ENCODE peak calls at places on chromosome 1, in five cellular contexts. R, A, Y, H and Q are unnamed samples.

GRCh38 chr1:197862221-197862620 is 40.2 kb upstream of the C1orf53 start:
- DNase-seq in Y (no peak), H (no peak), R (no peak), A (no peak), Q (no peak)

GRCh38 chr1:156134716-156135435 is 18.5 kb upstream of the SEMA4A start:
- DNase-seq in R (no peak), A (no peak), H (no peak), Y (no peak), Q (no peak)

GRCh38 chr1:32195972-32196823 is 4.2 kb upstream of the CCDC28B start:
- DNase-seq in R (no peak), Y (no peak), A (no peak), H (no peak), Q (no peak)

GRCh38 chr1:50332941-50333594 is 90.2 kb downstream of the DMRTA2 start:
- DNase-seq in H (peak), A (no peak), Y (peak), R (peak), Q (peak)

GRCh38 chr1:76137746-76138145 is 63.2 kb downstream of the ST6GALNAC3 start:
- DNase-seq in A (no peak), R (no peak), Y (no peak), H (no peak), Q (no peak)

GRCh38 chr1:10328534-10328933 is 70.3 kb upstream of the PGD start:
- DNase-seq in H (no peak), A (no peak), Y (no peak), R (no peak), Q (no peak)

GRCh38 chr1:203207751-203208150 is 21.2 kb upstream of the CHI3L1 start:
- DNase-seq in A (no peak), Y (no peak), H (no peak), R (no peak), Q (no peak)

GRCh38 chr1:64934115-64934880 is 32.1 kb downstream of the JAK1 start:
- DNase-seq in Y (peak), R (no peak), H (no peak), A (peak), Q (no peak)

GRCh38 chr1:119516680-119517079 is 9.7 kb downstream of the HSD3B1 start:
- DNase-seq in Y (no peak), A (no peak), R (no peak), H (no peak), Q (no peak)

GRCh38 chr1:60596791-60597748 is 485.3 kb upstream of the NFIA start:
- DNase-seq in A (no peak), H (no peak), Y (no peak), R (no peak), Q (no peak)

GRCh38 chr1:89453123-89453972 is 71.3 kb upstream of the LRRC8B start:
- DNase-seq in Y (no peak), H (no peak), A (no peak), R (no peak), Q (no peak)

GRCh38 chr1:181704556-181704955 is 221.2 kb downstream of the CACNA1E start:
- DNase-seq in R (no peak), H (no peak), A (no peak), Y (no peak), Q (no peak)

GRCh38 chr1:178634445-178634844 is 90.6 kb upstream of the RALGPS2 start:
- DNase-seq in Y (no peak), A (no peak), H (no peak), R (no peak), Q (no peak)

GRCh38 chr1:161127649-161128048 is 4.8 kb downstream of the DEDD start:
- DNase-seq in Y (no peak), H (no peak), R (no peak), A (no peak), Q (no peak)

GRCh38 chr1:70086897-70087296 is 118.5 kb downstream of the LRRC40 start:
- DNase-seq in Y (no peak), H (no peak), R (no peak), A (no peak), Q (no peak)

GRCh38 chr1:206537141-206537540 is 29.8 kb downstream of the RASSF5 start:
- DNase-seq in Y (no peak), H (no peak), R (no peak), A (no peak), Q (no peak)

GRCh38 chr1:52238474-52238873 is 96.6 kb downstream of the ZFYVE9 start:
- DNase-seq in H (no peak), R (no peak), Y (no peak), A (no peak), Q (no peak)

GRCh38 chr1:46278807-46279206 is 24.6 kb downstream of the LRRC41 start:
- DNase-seq in Y (no peak), R (no peak), A (no peak), H (no peak), Q (no peak)